ENCODE peak calls at places on chromosomes 11 and 22, in ten cellular contexts. M, T, J, D, S, H, L, W, K and N are unnamed samples. For H3K4me1 and H3K36me3, the result is how much of the 10 kb centered on the place peaks cover.

GRCh38 chr22:48580481-48580970 is 1247.1 kb downstream of the BRD1 start:
- DNase-seq in T (no peak), M (no peak), W (no peak), L (no peak), S (no peak), D (no peak), J (no peak), K (no peak), H (no peak), N (no peak)

GRCh38 chr11:18548001-18548400 is 21.3 kb upstream of the TSG101 start:
- DNase-seq in D (no peak), S (no peak), K (no peak), J (no peak), W (no peak), T (no peak), M (no peak), L (no peak), H (no peak), N (no peak)

GRCh38 chr11:33560729-33561128 is 139.9 kb downstream of the C11orf91 start:
- DNase-seq in S (no peak), T (no peak), J (no peak), M (no peak), W (no peak), L (no peak), D (no peak), H (no peak), K (no peak), N (no peak)

GRCh38 chr11:128318856-128319474 is 268.4 kb downstream of the ETS1 start:
- DNase-seq in D (no peak), L (no peak), J (peak), M (peak), H (no peak), T (no peak), W (no peak), S (no peak), K (no peak), N (peak)

GRCh38 chr22:39994566-39995345 is at the start of gene FAM83F:
- DNase-seq in M (no peak), T (no peak), K (peak), L (no peak), J (no peak), S (no peak), W (no peak), H (no peak), D (peak), N (peak)

GRCh38 chr11:123323482-123324056 is 106.5 kb upstream of the GRAMD1B start:
- DNase-seq in T (no peak), D (no peak), M (no peak), K (no peak), W (no peak), S (no peak), H (no peak), L (no peak), J (no peak), N (no peak)

GRCh38 chr22:44449061-44449682 is 48.9 kb downstream of the RTL6 start:
- DNase-seq in L (no peak), H (no peak), W (no peak), D (no peak), S (no peak), M (peak), J (no peak), K (no peak), T (no peak), N (no peak)

GRCh38 chr22:43144949-43145348 is 1.8 kb upstream of the MCAT start:
- DNase-seq in K (no peak), W (no peak), L (no peak), S (no peak), J (no peak), H (no peak), D (no peak), M (no peak), T (no peak), N (no peak)

GRCh38 chr11:128535468-128536457 is 51.6 kb downstream of the ETS1 start:
- DNase-seq in W (no peak), T (no peak), D (no peak), K (no peak), H (no peak), L (no peak), J (no peak), M (no peak), S (no peak), N (no peak)

GRCh38 chr22:36355894-36356293 is 31.9 kb downstream of the MYH9 start:
- DNase-seq in S (no peak), M (no peak), D (no peak), T (no peak), J (peak), L (no peak), H (no peak), K (no peak), W (no peak), N (no peak)
- H3K4me1 ChIP-seq in S (half or more), M (half or more), D (under half), T (half or more), J (half or more), L (half or more), H (half or more), K (half or more), W (half or more), N (half or more)

GRCh38 chr11:115439385-115439784 is 64.8 kb downstream of the CADM1 start:
- DNase-seq in D (no peak), W (no peak), H (no peak), S (no peak), J (no peak), K (no peak), T (no peak), L (no peak), M (peak), N (no peak)
- H3K27ac ChIP-seq in D (no peak), W (no peak), H (no peak), S (no peak), J (no peak), K (no peak), T (no peak), L (no peak), M (no peak), N (no peak)

GRCh38 chr11:19907008-19907579 is 194.5 kb downstream of the NAV2 start:
- DNase-seq in W (no peak), L (no peak), T (no peak), K (no peak), D (no peak), S (peak), J (no peak), H (no peak), M (no peak), N (no peak)
- H3K36me3 ChIP-seq in W (under half), L (under half), T (under half), K (under half), D (under half), S (under half), J (under half), H (under half), M (under half), N (under half)

GRCh38 chr22:31233001-31233400 is 20.9 kb downstream of the LIMK2 start:
- DNase-seq in W (no peak), S (no peak), L (no peak), M (peak), J (no peak), D (no peak), K (no peak), T (no peak), H (no peak), N (no peak)

GRCh38 chr22:31230871-31231621 is 18.9 kb downstream of the LIMK2 start:
- DNase-seq in D (peak), W (peak), L (peak), J (peak), M (peak), K (peak), S (peak), T (no peak), H (no peak), N (peak)

GRCh38 chr22:31230155-31230870 is 18.2 kb downstream of the LIMK2 start:
- DNase-seq in J (no peak), M (peak), L (no peak), S (no peak), T (no peak), K (no peak), H (no peak), D (no peak), W (no peak), N (no peak)

GRCh38 chr22:31238057-31238456 is 26.0 kb downstream of the LIMK2 start:
- DNase-seq in H (no peak), L (no peak), D (no peak), K (no peak), T (no peak), S (no peak), W (no peak), M (no peak), J (no peak), N (no peak)

GRCh38 chr22:31235076-31235475 is 23.0 kb downstream of the LIMK2 start:
- DNase-seq in D (no peak), W (no peak), K (no peak), L (no peak), T (no peak), H (no peak), S (no peak), M (no peak), J (no peak), N (no peak)
- H3K4me1 ChIP-seq in D (under half), W (under half), K (under half), L (under half), T (under half), H (under half), S (under half), M (under half), J (under half), N (under half)